ENCODE peak calls at places on chromosomes 6 and 20, in five cellular contexts. T is activated CD4-positive, alpha-beta T cell treated with anti-CD3 and anti-CD28 coated beads, Interleukin-2, amount 10 ng/mL, durations not matched to agents 7 days and 5 days; U is HFFc6; J is SJSA1; Z is left ventricle myocardium superior. S is an unnamed sample.

GRCh38 chr6:163866192-163866591 is 451.7 kb downstream of the QKI start:
- DNase-seq in U (no peak), T (no peak), J (no peak), Z (peak), S (no peak)

GRCh38 chr20:49724637-49725606 is 11.2 kb upstream of the B4GALT5 start:
- DNase-seq in J (no peak), T (peak), U (peak), Z (peak), S (no peak)

GRCh38 chr20:14336667-14337066 is 745 bp downstream of the FLRT3 start:
- DNase-seq in Z (no peak), J (no peak), U (no peak), T (no peak), S (no peak)

GRCh38 chr6:41770381-41771057 is 9.2 kb downstream of the FRS3 start:
- DNase-seq in U (no peak), T (no peak), Z (no peak), J (no peak), S (no peak)

GRCh38 chr20:35000922-35001595 is 45.4 kb downstream of the MYH7B start:
- DNase-seq in J (no peak), Z (peak), T (no peak), U (no peak), S (no peak)

GRCh38 chr6:42197574-42198362 is 3.0 kb upstream of the GUCA1B start:
- DNase-seq in J (peak), U (peak), T (no peak), Z (no peak), S (peak)

GRCh38 chr20:309841-310644 is 12.7 kb downstream of the ZCCHC3 start:
- DNase-seq in Z (peak), T (peak), J (peak), U (peak), S (peak)

GRCh38 chr6:78607188-78607587 is 260.2 kb upstream of the IRAK1BP1 start:
- DNase-seq in T (no peak), J (no peak), Z (no peak), U (peak), S (no peak)

GRCh38 chr6:167566711-167567141 is 241.8 kb downstream of the TTLL2 start:
- DNase-seq in J (no peak), Z (no peak), U (no peak), T (no peak), S (no peak)

GRCh38 chr20:31849306-31849930 is 4.0 kb upstream of the FOXS1 start:
- DNase-seq in U (no peak), J (no peak), T (no peak), Z (no peak), S (no peak)

GRCh38 chr6:83270971-83271714 is 78.0 kb downstream of the RWDD2A start:
- DNase-seq in T (no peak), Z (no peak), U (peak), J (no peak), S (peak)

GRCh38 chr6:43669922-43670622 is 17.5 kb downstream of the MRPS18A start:
- DNase-seq in Z (no peak), U (no peak), T (peak), J (no peak), S (no peak)

GRCh38 chr6:45076217-45076616 is 251.9 kb upstream of the RUNX2 start:
- DNase-seq in U (peak), J (no peak), Z (no peak), T (no peak), S (no peak)

GRCh38 chr6:92538296-92538695 is 881.1 kb downstream of the EPHA7 start:
- DNase-seq in T (no peak), Z (no peak), U (no peak), J (no peak), S (no peak)

GRCh38 chr20:1368448-1369199 is 24.2 kb downstream of the FKBP1A start:
- DNase-seq in U (peak), J (no peak), Z (no peak), T (no peak), S (no peak)

GRCh38 chr20:57619053-57619831 is 984 bp downstream of the ZBP1 start:
- DNase-seq in Z (peak), U (no peak), T (peak), J (no peak), S (no peak)

GRCh38 chr20:23161968-23162696 is 76.0 kb upstream of the CD93 start:
- DNase-seq in Z (peak), U (no peak), T (no peak), J (no peak), S (no peak)

GRCh38 chr20:17541596-17541995 is 10.4 kb upstream of the BFSP1 start:
- DNase-seq in J (no peak), T (no peak), Z (no peak), U (no peak), S (no peak)

GRCh38 chr6:25472314-25472713 is 179.7 kb upstream of the SCGN start:
- DNase-seq in Z (no peak), U (no peak), J (no peak), T (no peak), S (no peak)

GRCh38 chr6:148251286-148251685 is 91.4 kb upstream of the SASH1 start:
- DNase-seq in J (no peak), Z (no peak), U (peak), T (no peak), S (peak)

GRCh38 chr6:168330403-168330802 is 10.8 kb upstream of the DACT2 start:
- DNase-seq in U (no peak), Z (no peak), T (no peak), J (no peak), S (no peak)

GRCh38 chr20:59242714-59243626 is 57.4 kb upstream of the EDN3 start:
- DNase-seq in U (no peak), Z (no peak), J (no peak), T (peak), S (no peak)

GRCh38 chr6:166958926-166959861 is 2.8 kb upstream of the RNASET2 start:
- DNase-seq in U (no peak), T (peak), Z (no peak), J (no peak), S (no peak)

S was measured in GM04504.